ENCODE peak calls at places on chromosomes 11 and 22, in ten cellular contexts. One of them, this sample, is unnamed.

GRCh38 chr11:78318733-78319132 is 98.9 kb downstream of the GAB2 start:
- DNase-seq in activated naive CD4-positive, alpha-beta T cell treated with anti-CD3 and anti-CD28 coated beads for 36 hours: no peak
- DNase-seq in sciatic nerve: no peak
- DNase-seq in NCI-H1694: no peak
- DNase-seq in HCEC 1CT: no peak
- DNase-seq in progenitor cell of endocrine pancreas: no peak
- DNase-seq in globus pallidus: peak
- DNase-seq in Daoy: no peak
- DNase-seq in NCI-H187 treated with DMSO at 0.1 percent for 48 hours: no peak
- DNase-seq in posterior cingulate gyrus: peak
- DNase-seq in this sample: no peak

GRCh38 chr11:73939096-73939495 is 11.7 kb upstream of the DNAJB13 start:
- DNase-seq in activated naive CD4-positive, alpha-beta T cell treated with anti-CD3 and anti-CD28 coated beads for 36 hours: no peak
- DNase-seq in sciatic nerve: no peak
- DNase-seq in NCI-H1694: no peak
- DNase-seq in HCEC 1CT: no peak
- DNase-seq in progenitor cell of endocrine pancreas: no peak
- DNase-seq in globus pallidus: no peak
- DNase-seq in Daoy: peak
- DNase-seq in NCI-H187 treated with DMSO at 0.1 percent for 48 hours: no peak
- DNase-seq in posterior cingulate gyrus: no peak
- DNase-seq in this sample: no peak

GRCh38 chr11:36034572-36035331 is 90.9 kb downstream of the LDLRAD3 start:
- DNase-seq in activated naive CD4-positive, alpha-beta T cell treated with anti-CD3 and anti-CD28 coated beads for 36 hours: no peak
- DNase-seq in sciatic nerve: no peak
- DNase-seq in NCI-H1694: peak
- DNase-seq in HCEC 1CT: peak
- DNase-seq in progenitor cell of endocrine pancreas: no peak
- DNase-seq in globus pallidus: no peak
- DNase-seq in Daoy: peak
- DNase-seq in NCI-H187 treated with DMSO at 0.1 percent for 48 hours: no peak
- DNase-seq in posterior cingulate gyrus: no peak
- DNase-seq in this sample: no peak

GRCh38 chr11:96715208-96715607 is 325.4 kb downstream of the JRKL start:
- DNase-seq in activated naive CD4-positive, alpha-beta T cell treated with anti-CD3 and anti-CD28 coated beads for 36 hours: no peak
- DNase-seq in sciatic nerve: no peak
- DNase-seq in NCI-H1694: no peak
- DNase-seq in HCEC 1CT: no peak
- DNase-seq in progenitor cell of endocrine pancreas: no peak
- DNase-seq in globus pallidus: no peak
- DNase-seq in Daoy: no peak
- DNase-seq in NCI-H187 treated with DMSO at 0.1 percent for 48 hours: no peak
- DNase-seq in posterior cingulate gyrus: no peak
- DNase-seq in this sample: no peak

GRCh38 chr22:45804986-45805325 is 133.3 kb downstream of the ATXN10 start:
- DNase-seq in activated naive CD4-positive, alpha-beta T cell treated with anti-CD3 and anti-CD28 coated beads for 36 hours: no peak
- DNase-seq in sciatic nerve: no peak
- DNase-seq in NCI-H1694: no peak
- DNase-seq in HCEC 1CT: peak
- DNase-seq in progenitor cell of endocrine pancreas: no peak
- DNase-seq in globus pallidus: no peak
- DNase-seq in Daoy: peak
- DNase-seq in NCI-H187 treated with DMSO at 0.1 percent for 48 hours: no peak
- DNase-seq in posterior cingulate gyrus: no peak
- DNase-seq in this sample: no peak

GRCh38 chr22:49329636-49330035 is 498.0 kb downstream of the BRD1 start:
- DNase-seq in activated naive CD4-positive, alpha-beta T cell treated with anti-CD3 and anti-CD28 coated beads for 36 hours: no peak
- DNase-seq in sciatic nerve: peak
- DNase-seq in NCI-H1694: no peak
- DNase-seq in HCEC 1CT: no peak
- DNase-seq in progenitor cell of endocrine pancreas: peak
- DNase-seq in globus pallidus: no peak
- DNase-seq in Daoy: no peak
- DNase-seq in NCI-H187 treated with DMSO at 0.1 percent for 48 hours: no peak
- DNase-seq in posterior cingulate gyrus: no peak
- DNase-seq in this sample: no peak

GRCh38 chr11:121471167-121471566 is 18.4 kb upstream of the SORL1-AS1 start:
- DNase-seq in activated naive CD4-positive, alpha-beta T cell treated with anti-CD3 and anti-CD28 coated beads for 36 hours: no peak
- DNase-seq in sciatic nerve: no peak
- DNase-seq in NCI-H1694: no peak
- DNase-seq in HCEC 1CT: no peak
- DNase-seq in progenitor cell of endocrine pancreas: no peak
- DNase-seq in globus pallidus: no peak
- DNase-seq in Daoy: no peak
- DNase-seq in NCI-H187 treated with DMSO at 0.1 percent for 48 hours: no peak
- DNase-seq in posterior cingulate gyrus: no peak
- DNase-seq in this sample: no peak

GRCh38 chr11:12543596-12544415 is 130.4 kb upstream of the TEAD1 start:
- DNase-seq in activated naive CD4-positive, alpha-beta T cell treated with anti-CD3 and anti-CD28 coated beads for 36 hours: no peak
- DNase-seq in sciatic nerve: no peak
- DNase-seq in NCI-H1694: no peak
- DNase-seq in HCEC 1CT: no peak
- DNase-seq in progenitor cell of endocrine pancreas: no peak
- DNase-seq in globus pallidus: no peak
- DNase-seq in Daoy: no peak
- DNase-seq in NCI-H187 treated with DMSO at 0.1 percent for 48 hours: no peak
- DNase-seq in posterior cingulate gyrus: no peak
- DNase-seq in this sample: no peak

GRCh38 chr11:6357222-6357621 is 33.1 kb upstream of the SMPD1 start:
- DNase-seq in activated naive CD4-positive, alpha-beta T cell treated with anti-CD3 and anti-CD28 coated beads for 36 hours: peak
- DNase-seq in sciatic nerve: peak
- DNase-seq in NCI-H1694: no peak
- DNase-seq in HCEC 1CT: peak
- DNase-seq in progenitor cell of endocrine pancreas: no peak
- DNase-seq in globus pallidus: no peak
- DNase-seq in Daoy: peak
- DNase-seq in NCI-H187 treated with DMSO at 0.1 percent for 48 hours: no peak
- DNase-seq in posterior cingulate gyrus: peak
- DNase-seq in this sample: no peak

GRCh38 chr11:114315749-114316368 is 19.7 kb downstream of the NNMT start:
- DNase-seq in activated naive CD4-positive, alpha-beta T cell treated with anti-CD3 and anti-CD28 coated beads for 36 hours: peak
- DNase-seq in sciatic nerve: no peak
- DNase-seq in NCI-H1694: no peak
- DNase-seq in HCEC 1CT: no peak
- DNase-seq in progenitor cell of endocrine pancreas: no peak
- DNase-seq in globus pallidus: no peak
- DNase-seq in Daoy: no peak
- DNase-seq in NCI-H187 treated with DMSO at 0.1 percent for 48 hours: no peak
- DNase-seq in posterior cingulate gyrus: no peak
- DNase-seq in this sample: no peak

GRCh38 chr11:23509023-23509422 is 648.7 kb upstream of the CCDC179 start:
- DNase-seq in activated naive CD4-positive, alpha-beta T cell treated with anti-CD3 and anti-CD28 coated beads for 36 hours: no peak
- DNase-seq in sciatic nerve: no peak
- DNase-seq in NCI-H1694: no peak
- DNase-seq in HCEC 1CT: peak
- DNase-seq in progenitor cell of endocrine pancreas: no peak
- DNase-seq in globus pallidus: no peak
- DNase-seq in Daoy: no peak
- DNase-seq in NCI-H187 treated with DMSO at 0.1 percent for 48 hours: no peak
- DNase-seq in posterior cingulate gyrus: no peak
- DNase-seq in this sample: no peak

GRCh38 chr22:42721045-42721434 is 370 bp upstream of the A4GALT start:
- DNase-seq in activated naive CD4-positive, alpha-beta T cell treated with anti-CD3 and anti-CD28 coated beads for 36 hours: no peak
- DNase-seq in sciatic nerve: no peak
- DNase-seq in NCI-H1694: no peak
- DNase-seq in HCEC 1CT: no peak
- DNase-seq in progenitor cell of endocrine pancreas: no peak
- DNase-seq in globus pallidus: no peak
- DNase-seq in Daoy: no peak
- DNase-seq in NCI-H187 treated with DMSO at 0.1 percent for 48 hours: no peak
- DNase-seq in posterior cingulate gyrus: no peak
- DNase-seq in this sample: no peak

This sample was measured in D721Med.